ENCODE peak calls at places on chromosomes 13 and 19, in six cellular contexts. V, N, W, M, Z and J are unnamed samples.

GRCh38 chr19:41495589-41495988 is 52.6 kb downstream of the ERICH4 start:
- DNase-seq in V (no peak), N (no peak), W (no peak), M (no peak), Z (no peak), J (no peak)

GRCh38 chr19:42594617-42595489 is at the start of gene CEACAM8:
- DNase-seq in V (no peak), N (no peak), W (no peak), M (no peak), Z (no peak), J (no peak)

GRCh38 chr19:42023943-42024260 is 29.9 kb upstream of the ATP1A3 start:
- DNase-seq in V (no peak), N (no peak), W (no peak), M (no peak), Z (no peak), J (no peak)

GRCh38 chr13:112222971-112223370 is 153.2 kb upstream of the SPACA7 start:
- DNase-seq in V (no peak), N (no peak), W (no peak), M (no peak), Z (no peak), J (no peak)

GRCh38 chr13:107680115-107680514 is 535.2 kb downstream of the LIG4 start:
- DNase-seq in V (no peak), N (no peak), W (no peak), M (no peak), Z (no peak), J (peak)

GRCh38 chr19:6572217-6572616 is 18.7 kb downstream of the CD70 start:
- DNase-seq in V (no peak), N (no peak), W (no peak), M (no peak), Z (no peak), J (no peak)

GRCh38 chr13:74819549-74819948 is 662.4 kb downstream of the TBC1D4 start:
- DNase-seq in V (no peak), N (no peak), W (no peak), M (no peak), Z (no peak), J (no peak)

GRCh38 chr19:18999896-19000620 is 33.3 kb downstream of the SUGP2 start:
- DNase-seq in V (no peak), N (no peak), W (peak), M (no peak), Z (no peak), J (peak)

GRCh38 chr19:650121-650520 is 10.4 kb downstream of the FGF22 start:
- DNase-seq in V (no peak), N (no peak), W (no peak), M (no peak), Z (no peak), J (no peak)

GRCh38 chr13:114161028-114161556 is 18.0 kb upstream of the CFAP97D2 start:
- DNase-seq in V (no peak), N (no peak), W (no peak), M (no peak), Z (no peak), J (no peak)

GRCh38 chr13:43799191-43799590 is 12.4 kb upstream of the ENOX1 start:
- DNase-seq in V (no peak), N (no peak), W (no peak), M (no peak), Z (no peak), J (peak)

DNA sequence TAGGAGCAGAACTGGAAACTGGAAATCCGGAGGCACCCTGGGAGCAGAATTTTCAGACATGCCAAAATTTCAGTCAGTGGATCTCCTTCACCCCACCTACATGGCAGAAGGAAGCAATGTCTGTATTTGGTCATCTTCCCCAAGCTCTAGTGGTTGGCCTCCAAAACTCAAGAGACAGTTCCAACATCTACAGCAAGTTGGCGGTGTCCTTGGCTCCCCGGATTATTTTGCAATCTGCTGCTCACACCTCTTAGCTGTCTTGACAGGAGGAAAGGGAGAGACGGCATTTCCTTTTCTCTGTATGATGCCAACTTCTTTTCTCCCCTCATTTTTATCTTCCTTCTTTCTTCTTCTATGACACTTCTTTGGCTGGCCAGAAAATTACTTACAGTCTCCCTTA is 159.9 kb downstream of the SUCLA2 start:
- DNase-seq in V (no peak), N (no peak), W (no peak), M (no peak), Z (no peak), J (no peak)
- TF ChIP-seq CEBPB in V (no peak), N (no peak), W (no peak), M (no peak), Z (no peak), J (no peak)

GRCh38 chr19:13002389-13002898 is 7.2 kb downstream of the NFIX start:
- DNase-seq in V (no peak), N (no peak), W (no peak), M (no peak), Z (no peak), J (no peak)
- TF ChIP-seq USF2 in V (no peak), N (no peak), W (no peak), M (no peak), Z (no peak), J (no peak)

GRCh38 chr19:36719687-36720556 is 32.5 kb downstream of the ZNF567 start:
- DNase-seq in V (no peak), N (no peak), W (peak), M (no peak), Z (no peak), J (no peak)
- TF ChIP-seq RFX5 in V (no peak), N (no peak), W (no peak), M (no peak), Z (no peak), J (no peak)

GRCh38 chr13:21233086-21233485 is 56.6 kb downstream of the MRPL57 start:
- DNase-seq in V (no peak), N (no peak), W (no peak), M (no peak), Z (no peak), J (no peak)

GRCh38 chr13:21234537-21234936 is 58.1 kb downstream of the MRPL57 start:
- DNase-seq in V (no peak), N (no peak), W (no peak), M (no peak), Z (peak), J (no peak)

GRCh38 chr13:21238267-21238666 is 61.8 kb downstream of the MRPL57 start:
- DNase-seq in V (no peak), N (no peak), W (no peak), M (no peak), Z (no peak), J (no peak)

GRCh38 chr13:21240586-21240985 is 64.1 kb downstream of the MRPL57 start:
- DNase-seq in V (no peak), N (no peak), W (no peak), M (no peak), Z (no peak), J (peak)

GRCh38 chr13:21237081-21237480 is 60.6 kb downstream of the MRPL57 start:
- DNase-seq in V (no peak), N (no peak), W (no peak), M (no peak), Z (no peak), J (no peak)
- TF ChIP-seq CEBPB in V (no peak), N (no peak), W (no peak), M (no peak), Z (no peak), J (no peak)

DNA sequence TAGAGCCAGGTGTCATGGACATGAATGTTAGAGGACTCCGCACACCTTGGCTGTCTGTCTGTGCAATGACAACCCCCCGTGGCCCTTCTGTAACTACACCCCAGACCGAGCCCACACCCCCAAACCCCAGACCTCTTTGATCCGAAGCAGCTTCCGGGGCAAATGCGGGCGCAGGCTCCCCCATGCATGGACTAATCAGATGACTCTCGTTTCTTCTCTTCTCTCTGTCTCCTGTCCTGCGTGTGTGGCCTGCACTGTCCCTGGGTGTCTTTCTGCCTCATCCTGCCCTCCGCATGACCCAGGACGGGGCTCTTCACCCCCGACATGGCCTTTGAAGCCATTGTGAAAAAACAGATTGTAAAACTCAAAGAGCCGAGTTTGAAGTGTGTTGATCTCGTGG is 38.9 kb downstream of the TMED1 start:
- DNase-seq in V (no peak), N (no peak), W (no peak), M (no peak), Z (no peak), J (no peak)
- TF ChIP-seq USF2 in V (no peak), N (no peak), W (no peak), M (no peak), Z (no peak), J (no peak)

DNA sequence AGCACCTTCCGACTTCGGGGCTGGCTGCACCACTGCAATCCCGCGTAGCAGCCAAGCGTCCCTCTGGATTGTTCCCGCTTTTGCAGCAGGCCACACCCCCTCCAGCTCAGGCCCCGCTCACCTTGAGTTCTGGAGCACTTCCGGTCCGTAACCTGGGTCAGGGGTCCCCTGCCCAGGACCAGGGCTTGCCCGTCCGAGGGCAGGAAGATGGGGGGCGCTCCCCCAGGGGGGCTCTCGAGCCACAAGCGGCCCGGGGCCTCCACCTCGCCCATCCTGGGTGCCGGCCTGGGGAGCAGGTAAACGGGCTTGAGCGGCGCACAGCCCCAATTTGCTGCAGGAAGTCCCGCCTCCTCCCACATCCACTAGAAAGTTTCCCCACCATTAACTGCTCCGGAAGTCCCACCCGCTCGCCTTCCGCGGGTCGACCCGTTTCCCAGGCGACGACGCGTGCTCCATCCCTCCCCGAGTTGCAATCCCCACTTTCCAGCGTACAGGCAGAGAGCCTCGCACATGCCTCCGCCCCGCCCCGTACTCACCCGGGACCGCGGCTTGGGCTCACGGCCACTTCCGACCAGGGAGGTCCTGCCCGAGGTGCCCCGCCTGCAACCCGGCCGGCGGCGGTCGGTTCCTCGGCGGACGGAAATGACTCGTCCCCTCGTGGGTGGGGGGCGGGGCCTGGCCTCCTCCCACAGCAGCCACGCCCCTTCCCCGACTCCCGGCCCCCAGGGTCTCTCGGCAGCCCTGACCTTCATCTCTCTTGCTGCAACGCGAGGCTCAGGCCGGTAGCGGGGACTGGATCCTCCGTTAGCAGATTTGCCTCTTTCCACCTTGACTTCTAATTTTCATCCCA is at the start of gene PNKP:
- DNase-seq in V (no peak), N (peak), W (peak), M (peak), Z (peak), J (peak)
- TF ChIP-seq RFX5 in V (peak), N (no peak), W (peak), M (no peak), Z (no peak), J (no peak)

GRCh38 chr19:17842663-17843313 is 5.0 kb downstream of the JAK3 start:
- DNase-seq in V (no peak), N (no peak), W (no peak), M (no peak), Z (no peak), J (no peak)

GRCh38 chr19:17841371-17841809 is 6.4 kb downstream of the JAK3 start:
- DNase-seq in V (no peak), N (no peak), W (no peak), M (no peak), Z (no peak), J (no peak)

GRCh38 chr19:17843428-17843827 is 4.4 kb downstream of the JAK3 start:
- DNase-seq in V (no peak), N (no peak), W (no peak), M (no peak), Z (no peak), J (no peak)

GRCh38 chr19:17843908-17844490 is 3.8 kb downstream of the JAK3 start:
- DNase-seq in V (no peak), N (no peak), W (no peak), M (no peak), Z (no peak), J (no peak)

GRCh38 chr19:17841810-17842662 is 5.7 kb downstream of the JAK3 start:
- DNase-seq in V (no peak), N (peak), W (peak), M (peak), Z (no peak), J (peak)
- TF ChIP-seq CEBPB in V (no peak), N (no peak), W (no peak), M (no peak), Z (no peak), J (no peak)

GRCh38 chr13:45413826-45414312 is 4.3 kb downstream of the SLC25A30 start:
- DNase-seq in V (no peak), N (no peak), W (no peak), M (no peak), Z (no peak), J (no peak)
- TF ChIP-seq USF2 in V (no peak), N (no peak), W (no peak), M (no peak), Z (no peak), J (peak)

DNA sequence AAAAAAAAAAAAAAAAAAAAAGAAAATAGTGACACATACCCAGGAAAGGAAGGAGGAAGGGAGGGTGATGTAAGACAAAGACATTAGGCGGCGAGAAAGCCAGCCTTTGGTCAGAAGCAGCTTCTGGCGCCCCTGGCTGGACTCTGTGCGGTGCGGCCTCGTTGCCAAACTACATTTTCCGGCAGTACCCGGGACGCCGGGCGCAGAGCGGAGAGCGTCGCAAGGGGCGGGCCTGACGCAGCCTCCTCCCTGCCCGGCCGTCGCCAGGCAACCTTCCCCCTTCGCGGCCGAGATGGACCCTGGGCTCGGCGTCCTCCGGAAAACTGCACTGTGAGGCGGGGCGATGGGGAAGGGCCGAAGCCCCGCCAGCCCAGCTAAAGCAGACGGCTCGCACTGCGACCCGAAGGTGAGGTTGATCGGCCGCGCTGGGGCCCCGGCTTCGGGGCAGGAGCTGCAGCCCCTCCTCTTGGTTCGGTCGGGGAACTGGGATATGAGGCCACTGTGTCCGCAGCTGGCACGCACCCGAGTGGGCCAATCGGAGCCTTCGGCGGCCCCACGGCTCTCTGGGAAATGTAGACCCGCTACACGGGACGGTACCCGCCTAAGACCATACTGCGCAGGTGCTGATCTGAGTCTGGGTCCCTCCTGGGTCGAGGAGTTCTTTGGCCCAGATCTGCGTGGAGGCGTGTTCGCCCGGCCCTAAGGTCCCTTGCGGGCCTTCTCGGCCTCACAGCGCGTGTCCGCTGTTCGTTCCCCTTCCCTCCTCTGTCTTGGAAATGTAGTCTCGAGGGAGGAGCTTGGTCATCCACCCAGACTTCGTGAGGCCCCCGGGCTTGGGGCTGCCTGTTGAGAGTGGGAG is 2.3 kb upstream of the MZF1 start:
- DNase-seq in V (peak), N (peak), W (peak), M (peak), Z (peak), J (peak)
- TF ChIP-seq RFX5 in V (peak), N (no peak), W (peak), M (no peak), Z (peak), J (no peak)

GRCh38 chr13:98363326-98363725 is 186.3 kb upstream of the RNF113B start:
- DNase-seq in V (no peak), N (no peak), W (no peak), M (no peak), Z (no peak), J (no peak)
- TF ChIP-seq CEBPB in V (no peak), N (no peak), W (no peak), M (no peak), Z (no peak), J (no peak)